ENCODE peak calls at places on chromosomes 12 and 14, in four cellular contexts. K is neuronal stem cell, W is trophoblast cell, Q is H1. X is an unnamed sample.

GRCh38 chr12:62967701-62968100 is 32.8 kb upstream of the PPM1H start:
- DNase-seq in K (no peak), W (no peak), Q (no peak), X (no peak)

GRCh38 chr14:58428011-58428807 is 690 bp downstream of the KIAA0586 start:
- DNase-seq in K (peak), W (peak), Q (no peak), X (peak)

GRCh38 chr14:54606178-54606577 is 39.2 kb downstream of the SAMD4A start:
- DNase-seq in K (no peak), W (no peak), Q (no peak), X (peak)

GRCh38 chr14:34554540-34555250 is 15.2 kb upstream of the EAPP start:
- DNase-seq in K (no peak), W (peak), Q (no peak), X (peak)

GRCh38 chr12:51323966-51324895 is at the start of gene BIN2:
- DNase-seq in K (no peak), W (peak), Q (no peak), X (no peak)

GRCh38 chr14:66503532-66503931 is 4.4 kb upstream of the GPHN start:
- DNase-seq in K (no peak), W (no peak), Q (no peak), X (no peak)

GRCh38 chr12:30975581-30975980 is 49.0 kb downstream of the TSPAN11 start:
- DNase-seq in K (no peak), W (no peak), Q (no peak), X (no peak)

GRCh38 chr12:31589896-31590729 is 823 bp downstream of the DENND5B start:
- DNase-seq in K (peak), W (peak), Q (no peak), X (peak)

GRCh38 chr12:2004113-2004929 is at the start of gene DCP1B:
- DNase-seq in K (peak), W (peak), Q (peak), X (peak)
- H4K8ac ChIP-seq in K (peak), W (peak), Q (peak), X (peak)

DNA sequence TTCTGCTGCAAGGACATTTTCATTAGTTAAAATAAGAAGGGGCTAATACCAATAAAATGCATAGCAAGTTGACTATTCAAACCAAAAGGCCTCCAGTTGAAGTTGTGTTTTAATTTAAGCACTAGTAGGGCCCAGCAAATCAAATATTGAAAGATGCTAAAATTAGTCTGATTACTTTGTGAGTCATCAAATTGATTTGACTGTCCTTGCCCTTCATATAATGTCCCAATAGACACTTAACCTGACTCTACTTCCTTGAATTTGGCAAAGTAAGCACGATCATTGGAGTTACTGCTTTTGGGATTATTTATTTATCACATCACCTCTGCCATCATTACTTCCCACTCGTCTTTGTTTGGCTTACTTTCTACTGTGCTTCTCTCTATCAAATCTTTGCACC is 798.5 kb downstream of the DIO2 start:
- DNase-seq in K (no peak), W (no peak), Q (no peak), X (no peak)
- H3K4me3 ChIP-seq in K (no peak), W (no peak), Q (no peak), X (no peak)

DNA sequence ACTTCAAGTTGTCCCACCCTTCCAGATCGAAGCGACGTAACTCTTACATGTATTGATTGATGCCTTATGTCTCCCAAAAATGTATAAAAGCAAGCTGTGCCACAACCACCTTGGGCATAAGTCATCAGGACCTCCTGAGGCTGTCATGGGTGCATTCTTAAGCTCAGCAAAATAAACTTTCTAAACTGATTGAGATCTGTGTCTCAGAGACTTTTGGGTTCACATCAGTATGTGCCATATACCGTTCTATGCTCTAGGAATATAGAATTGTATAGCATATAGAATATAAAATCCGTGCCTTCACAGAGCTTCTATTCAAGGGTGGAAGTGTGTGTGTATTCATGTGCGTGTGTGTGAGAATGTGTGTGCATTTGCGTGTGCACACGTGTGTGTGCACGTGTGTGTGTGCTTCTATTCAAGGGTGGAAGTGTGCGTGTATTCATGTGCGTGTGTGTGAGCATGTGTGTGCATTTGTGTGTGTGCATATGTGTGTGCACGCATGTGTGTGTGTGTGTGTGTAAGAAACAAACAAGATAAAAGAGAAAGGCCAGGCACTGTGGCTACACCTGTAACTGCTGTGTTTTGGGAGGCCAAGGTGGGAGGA is 11.5 kb upstream of the STX2 start:
- DNase-seq in K (no peak), W (no peak), Q (no peak), X (no peak)
- H2BK12ac ChIP-seq in K (no peak), W (peak), Q (peak), X (no peak)

GRCh38 chr12:114397978-114398881 is 7.7 kb downstream of the TBX5 start:
- DNase-seq in K (no peak), W (no peak), Q (no peak), X (no peak)
- H4K8ac ChIP-seq in K (no peak), W (no peak), Q (no peak), X (no peak)

DNA sequence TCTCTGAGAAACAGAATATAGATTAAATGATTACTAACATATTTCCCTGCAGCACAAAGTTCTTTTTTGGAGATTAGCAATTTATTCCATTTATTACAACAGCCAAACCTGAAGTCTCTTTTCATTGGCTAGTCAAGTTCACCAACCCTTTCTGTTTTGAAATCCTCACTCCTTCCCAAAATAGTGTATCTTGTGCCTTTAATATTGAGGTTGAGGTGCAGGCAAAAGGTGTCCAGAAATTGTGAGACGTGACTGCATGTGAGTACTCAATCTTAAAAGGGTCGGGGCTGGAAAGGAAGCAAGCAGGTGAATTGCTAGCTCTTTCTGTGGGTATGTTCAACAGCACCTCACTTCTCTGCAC is 11.1 kb upstream of the FOXN3 start:
- DNase-seq in K (no peak), W (no peak), Q (no peak), X (no peak)
- H3K4me3 ChIP-seq in K (no peak), W (no peak), Q (no peak), X (peak)

DNA sequence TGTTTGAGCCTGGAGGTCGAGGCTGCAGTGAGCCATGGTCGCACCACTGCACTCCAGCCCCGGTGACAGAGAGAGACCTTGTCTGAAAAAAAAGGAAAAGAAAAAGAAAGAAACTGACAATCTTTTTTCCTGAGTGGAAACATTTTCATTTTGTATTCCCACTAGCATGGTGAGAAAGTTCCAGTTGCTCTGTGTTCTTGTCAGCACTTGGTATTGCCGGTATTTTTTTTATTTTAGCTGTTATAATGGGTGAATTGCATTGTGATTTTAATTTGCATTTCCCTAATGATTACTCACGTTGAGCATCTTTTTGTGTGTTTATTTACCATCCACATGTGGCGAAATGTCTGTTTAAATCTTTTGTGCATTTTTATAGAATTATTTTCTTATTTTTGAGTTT is 25.6 kb downstream of the GLT8D2 start:
- DNase-seq in K (no peak), W (no peak), Q (no peak), X (no peak)
- H2BK12ac ChIP-seq in K (no peak), W (no peak), Q (no peak), X (no peak)

GRCh38 chr12:75890141-75890540 is 141.4 kb downstream of the PHLDA1 start:
- DNase-seq in K (no peak), W (no peak), Q (no peak), X (peak)

GRCh38 chr12:75887979-75888378 is 143.6 kb downstream of the PHLDA1 start:
- DNase-seq in K (no peak), W (no peak), Q (no peak), X (no peak)

GRCh38 chr12:75888398-75888797 is 143.2 kb downstream of the PHLDA1 start:
- DNase-seq in K (no peak), W (no peak), Q (no peak), X (no peak)

GRCh38 chr12:75890660-75891059 is 140.9 kb downstream of the PHLDA1 start:
- DNase-seq in K (no peak), W (no peak), Q (no peak), X (no peak)

DNA sequence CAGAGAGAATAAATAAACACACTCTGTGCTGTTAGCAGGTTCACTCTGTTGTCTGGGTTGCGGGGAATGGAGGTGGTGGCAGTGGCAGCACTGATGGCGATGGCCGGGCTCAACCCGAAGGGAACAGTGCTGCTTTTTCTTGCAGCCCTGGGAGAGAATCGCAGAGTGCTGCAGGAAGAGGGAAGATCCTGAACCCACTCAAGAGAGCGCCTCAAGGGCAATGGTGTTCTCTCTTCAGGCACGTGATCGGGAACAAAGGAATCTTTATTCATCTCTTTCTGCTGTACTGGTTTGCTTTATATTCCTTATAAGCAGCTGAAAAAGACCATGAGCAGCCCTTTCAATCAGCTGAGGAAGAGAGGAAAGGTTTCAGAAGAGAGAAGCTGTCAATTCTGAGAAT is 142.4 kb downstream of the PHLDA1 start:
- DNase-seq in K (no peak), W (no peak), Q (no peak), X (peak)
- H4K8ac ChIP-seq in K (no peak), W (peak), Q (no peak), X (no peak)

X was measured in mesenchymal stem cell.